ENCODE peak calls at places on chromosomes 1 and 21, in six cellular contexts. One of them, this sample, is unnamed.

GRCh38 chr1:14602131-14602530 is 3.6 kb downstream of the KAZN start:
- DNase-seq in H1: no peak
- DNase-seq in mesenchymal stem cell: no peak
- DNase-seq in neuronal stem cell: no peak
- DNase-seq in mesendoderm: no peak
- DNase-seq in IMR-90: no peak
- DNase-seq in this sample: peak

GRCh38 chr1:218380125-218380977 is 35.2 kb downstream of the TGFB2 start:
- DNase-seq in H1: no peak
- DNase-seq in mesendoderm: peak
- DNase-seq in IMR-90: peak
- DNase-seq in neuronal stem cell: no peak
- DNase-seq in mesenchymal stem cell: no peak
- DNase-seq in this sample: peak

GRCh38 chr1:229759037-229759435 is 133.0 kb downstream of the URB2 start:
- DNase-seq in H1: no peak
- DNase-seq in mesendoderm: no peak
- DNase-seq in neuronal stem cell: no peak
- DNase-seq in IMR-90: peak
- DNase-seq in mesenchymal stem cell: no peak
- DNase-seq in this sample: peak

GRCh38 chr1:151562661-151563060 is 22.6 kb downstream of the TUFT1 start:
- DNase-seq in IMR-90: no peak
- DNase-seq in mesendoderm: no peak
- DNase-seq in neuronal stem cell: no peak
- DNase-seq in H1: no peak
- DNase-seq in mesenchymal stem cell: no peak
- DNase-seq in this sample: peak

GRCh38 chr1:53410100-53410541 is 49.1 kb upstream of the DMRTB1 start:
- DNase-seq in neuronal stem cell: no peak
- DNase-seq in mesenchymal stem cell: peak
- DNase-seq in IMR-90: peak
- DNase-seq in mesendoderm: peak
- DNase-seq in H1: no peak
- DNase-seq in this sample: no peak

GRCh38 chr1:200983035-200983561 is 40.4 kb downstream of the KIF21B start:
- DNase-seq in mesendoderm: no peak
- DNase-seq in H1: no peak
- DNase-seq in mesenchymal stem cell: no peak
- DNase-seq in neuronal stem cell: no peak
- DNase-seq in IMR-90: no peak
- DNase-seq in this sample: no peak

GRCh38 chr1:8448906-8449661 is 131.2 kb downstream of the SLC45A1 start:
- DNase-seq in mesenchymal stem cell: peak
- DNase-seq in neuronal stem cell: no peak
- DNase-seq in H1: no peak
- DNase-seq in mesendoderm: no peak
- DNase-seq in IMR-90: peak
- DNase-seq in this sample: peak

GRCh38 chr1:93967276-93967675 is 58.0 kb upstream of the GCLM start:
- DNase-seq in H1: no peak
- DNase-seq in mesenchymal stem cell: no peak
- DNase-seq in neuronal stem cell: no peak
- DNase-seq in mesendoderm: no peak
- DNase-seq in IMR-90: no peak
- DNase-seq in this sample: no peak

GRCh38 chr21:46661211-46661625 is 25.7 kb downstream of the PRMT2 start:
- DNase-seq in H1: peak
- DNase-seq in IMR-90: peak
- DNase-seq in mesendoderm: peak
- DNase-seq in mesenchymal stem cell: peak
- DNase-seq in neuronal stem cell: peak
- DNase-seq in this sample: peak

GRCh38 chr1:218351617-218352438 is 6.7 kb downstream of the TGFB2 start:
- DNase-seq in IMR-90: peak
- DNase-seq in H1: peak
- DNase-seq in mesenchymal stem cell: peak
- DNase-seq in mesendoderm: peak
- DNase-seq in neuronal stem cell: no peak
- DNase-seq in this sample: no peak

GRCh38 chr1:34306568-34306967 is 129.9 kb downstream of the C1orf94 start:
- DNase-seq in neuronal stem cell: no peak
- DNase-seq in mesendoderm: no peak
- DNase-seq in mesenchymal stem cell: no peak
- DNase-seq in H1: no peak
- DNase-seq in IMR-90: no peak
- DNase-seq in this sample: no peak

GRCh38 chr1:112255080-112255479 is 140.9 kb upstream of the CTTNBP2NL start:
- DNase-seq in mesenchymal stem cell: peak
- DNase-seq in IMR-90: peak
- DNase-seq in mesendoderm: no peak
- DNase-seq in neuronal stem cell: no peak
- DNase-seq in H1: no peak
- DNase-seq in this sample: no peak

GRCh38 chr1:232529747-232530146 is 100.2 kb downstream of the SIPA1L2 start:
- DNase-seq in mesenchymal stem cell: no peak
- DNase-seq in H1: no peak
- DNase-seq in mesendoderm: peak
- DNase-seq in IMR-90: peak
- DNase-seq in neuronal stem cell: no peak
- DNase-seq in this sample: peak

GRCh38 chr1:46300673-46301405 is 2.6 kb downstream of the LRRC41 start:
- DNase-seq in mesendoderm: no peak
- DNase-seq in IMR-90: peak
- DNase-seq in H1: no peak
- DNase-seq in neuronal stem cell: no peak
- DNase-seq in mesenchymal stem cell: peak
- DNase-seq in this sample: no peak

GRCh38 chr1:41496080-41497055 is 11.9 kb upstream of the EDN2 start:
- DNase-seq in mesendoderm: peak
- DNase-seq in IMR-90: peak
- DNase-seq in mesenchymal stem cell: peak
- DNase-seq in neuronal stem cell: peak
- DNase-seq in H1: peak
- DNase-seq in this sample: peak

GRCh38 chr1:155309423-155310021 is 856 bp downstream of the FDPS start:
- DNase-seq in H1: no peak
- DNase-seq in IMR-90: no peak
- DNase-seq in mesendoderm: peak
- DNase-seq in mesenchymal stem cell: peak
- DNase-seq in neuronal stem cell: no peak
- DNase-seq in this sample: no peak

GRCh38 chr1:93328809-93329477 is 16.8 kb upstream of the DR1 start:
- DNase-seq in mesenchymal stem cell: peak
- DNase-seq in H1: no peak
- DNase-seq in IMR-90: peak
- DNase-seq in mesendoderm: no peak
- DNase-seq in neuronal stem cell: no peak
- DNase-seq in this sample: no peak

GRCh38 chr1:189939967-189940366 is 537.7 kb downstream of the BRINP3 start:
- DNase-seq in neuronal stem cell: no peak
- DNase-seq in mesenchymal stem cell: no peak
- DNase-seq in H1: no peak
- DNase-seq in IMR-90: peak
- DNase-seq in mesendoderm: no peak
- DNase-seq in this sample: no peak

GRCh38 chr1:168454211-168454815 is 89.5 kb downstream of the XCL2 start:
- DNase-seq in neuronal stem cell: no peak
- DNase-seq in mesenchymal stem cell: peak
- DNase-seq in IMR-90: peak
- DNase-seq in H1: no peak
- DNase-seq in mesendoderm: no peak
- DNase-seq in this sample: no peak

GRCh38 chr1:78855258-78855657 is 151.3 kb downstream of the ADGRL4 start:
- DNase-seq in neuronal stem cell: no peak
- DNase-seq in mesenchymal stem cell: no peak
- DNase-seq in H1: no peak
- DNase-seq in IMR-90: no peak
- DNase-seq in mesendoderm: no peak
- DNase-seq in this sample: no peak

GRCh38 chr1:108057536-108057935 is 92.6 kb upstream of the VAV3 start:
- DNase-seq in mesendoderm: peak
- DNase-seq in IMR-90: no peak
- DNase-seq in mesenchymal stem cell: peak
- DNase-seq in H1: no peak
- DNase-seq in neuronal stem cell: no peak
- DNase-seq in this sample: no peak

GRCh38 chr1:19392221-19392620 is 80.1 kb downstream of the SLC66A1 start:
- DNase-seq in H1: no peak
- DNase-seq in mesendoderm: no peak
- DNase-seq in mesenchymal stem cell: no peak
- DNase-seq in IMR-90: no peak
- DNase-seq in neuronal stem cell: no peak
- DNase-seq in this sample: no peak

GRCh38 chr1:228445867-228446584 is 29.4 kb upstream of the TRIM17 start:
- DNase-seq in H1: peak
- DNase-seq in mesendoderm: peak
- DNase-seq in IMR-90: peak
- DNase-seq in mesenchymal stem cell: peak
- DNase-seq in neuronal stem cell: peak
- DNase-seq in this sample: peak

GRCh38 chr21:41747943-41748738 is 18.7 kb downstream of the RIPK4 start:
- DNase-seq in H1: no peak
- DNase-seq in neuronal stem cell: no peak
- DNase-seq in IMR-90: no peak
- DNase-seq in mesendoderm: no peak
- DNase-seq in mesenchymal stem cell: no peak
- DNase-seq in this sample: no peak

GRCh38 chr1:8222789-8223188 is 95.1 kb upstream of the SLC45A1 start:
- DNase-seq in IMR-90: no peak
- DNase-seq in mesendoderm: no peak
- DNase-seq in mesenchymal stem cell: no peak
- DNase-seq in neuronal stem cell: no peak
- DNase-seq in H1: no peak
- DNase-seq in this sample: no peak

GRCh38 chr1:27759236-27759635 is 13.8 kb upstream of the STX12 start:
- DNase-seq in mesenchymal stem cell: no peak
- DNase-seq in neuronal stem cell: no peak
- DNase-seq in mesendoderm: no peak
- DNase-seq in H1: no peak
- DNase-seq in IMR-90: no peak
- DNase-seq in this sample: no peak

GRCh38 chr1:225653463-225654276 is 747 bp upstream of the ENAH start:
- DNase-seq in mesendoderm: peak
- DNase-seq in neuronal stem cell: peak
- DNase-seq in IMR-90: peak
- DNase-seq in mesenchymal stem cell: peak
- DNase-seq in H1: peak
- DNase-seq in this sample: peak

GRCh38 chr1:225651376-225651871 is 1.5 kb downstream of the ENAH start:
- DNase-seq in mesendoderm: peak
- DNase-seq in neuronal stem cell: no peak
- DNase-seq in mesenchymal stem cell: peak
- DNase-seq in IMR-90: peak
- DNase-seq in H1: no peak
- DNase-seq in this sample: peak

GRCh38 chr1:225654277-225654597 is 1.3 kb upstream of the ENAH start:
- DNase-seq in mesendoderm: no peak
- DNase-seq in mesenchymal stem cell: no peak
- DNase-seq in neuronal stem cell: no peak
- DNase-seq in H1: no peak
- DNase-seq in IMR-90: no peak
- DNase-seq in this sample: no peak

GRCh38 chr1:225651872-225652725 is 824 bp downstream of the ENAH start:
- DNase-seq in neuronal stem cell: peak
- DNase-seq in mesenchymal stem cell: peak
- DNase-seq in mesendoderm: peak
- DNase-seq in H1: peak
- DNase-seq in IMR-90: no peak
- DNase-seq in this sample: no peak

DNA sequence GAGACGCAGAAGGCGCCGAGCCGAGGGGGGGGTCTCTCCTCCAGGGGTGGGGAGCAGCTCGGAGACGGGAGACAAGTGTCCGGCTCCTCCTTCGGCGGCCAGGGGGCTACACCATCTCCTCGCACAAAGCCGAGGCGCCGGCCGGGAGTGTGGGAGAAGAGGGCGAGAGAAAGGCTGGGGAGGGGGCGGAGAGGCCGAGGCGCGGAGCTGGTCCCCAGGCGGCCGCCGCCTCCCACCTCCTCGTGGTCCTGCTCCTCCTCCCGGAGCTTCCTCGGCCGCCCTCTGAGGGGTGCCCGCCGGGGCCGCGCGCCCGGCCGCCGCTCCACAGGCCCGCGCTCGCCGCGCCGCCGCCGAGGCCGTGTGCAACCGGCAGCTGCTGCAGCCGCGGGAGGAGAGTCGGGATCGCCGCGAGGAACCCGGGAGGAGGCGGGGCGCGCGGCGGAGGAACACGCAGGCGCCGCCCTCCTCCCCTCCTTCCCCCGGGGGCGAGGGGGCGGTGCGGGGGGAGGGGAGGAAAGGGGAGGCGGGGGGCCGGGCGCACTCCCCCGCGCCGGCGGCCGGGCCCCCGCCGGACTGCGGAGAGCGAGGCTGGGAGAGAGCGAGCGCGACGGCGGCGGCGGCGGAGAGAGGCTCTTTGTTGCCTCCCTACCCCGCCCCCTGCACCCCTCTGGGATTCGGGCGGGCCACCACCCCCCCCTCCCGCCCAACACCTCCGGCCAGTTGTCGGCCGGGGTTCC is at the start of gene ENAH:
- DNase-seq in mesenchymal stem cell: peak
- DNase-seq in H1: peak
- DNase-seq in IMR-90: peak
- DNase-seq in neuronal stem cell: peak
- DNase-seq in mesendoderm: peak
- DNase-seq in this sample: peak
- H4K8ac ChIP-seq in mesenchymal stem cell: peak
- H4K8ac ChIP-seq in H1: peak
- H4K8ac ChIP-seq in IMR-90: peak
- H4K8ac ChIP-seq in neuronal stem cell: no peak
- H4K8ac ChIP-seq in mesendoderm: no peak
- H4K8ac ChIP-seq in this sample: peak

GRCh38 chr1:169525391-169525790 is 39.6 kb upstream of the SLC19A2 start:
- DNase-seq in mesenchymal stem cell: no peak
- DNase-seq in mesendoderm: no peak
- DNase-seq in H1: no peak
- DNase-seq in IMR-90: no peak
- DNase-seq in neuronal stem cell: no peak
- DNase-seq in this sample: peak
- H2BK5ac ChIP-seq in mesenchymal stem cell: no peak
- H2BK5ac ChIP-seq in mesendoderm: no peak
- H2BK5ac ChIP-seq in H1: no peak
- H2BK5ac ChIP-seq in IMR-90: no peak
- H2BK5ac ChIP-seq in neuronal stem cell: no peak
- H2BK5ac ChIP-seq in this sample: no peak

GRCh38 chr21:45464309-45464708 is 59.3 kb downstream of the COL18A1 start:
- DNase-seq in neuronal stem cell: no peak
- DNase-seq in H1: no peak
- DNase-seq in IMR-90: no peak
- DNase-seq in mesenchymal stem cell: no peak
- DNase-seq in mesendoderm: no peak
- DNase-seq in this sample: no peak
- H4K8ac ChIP-seq in neuronal stem cell: no peak
- H4K8ac ChIP-seq in H1: no peak
- H4K8ac ChIP-seq in IMR-90: no peak
- H4K8ac ChIP-seq in mesenchymal stem cell: no peak
- H4K8ac ChIP-seq in mesendoderm: no peak
- H4K8ac ChIP-seq in this sample: no peak

GRCh38 chr1:197320991-197321531 is 53.0 kb downstream of the CRB1 start:
- DNase-seq in mesenchymal stem cell: no peak
- DNase-seq in H1: no peak
- DNase-seq in IMR-90: peak
- DNase-seq in neuronal stem cell: no peak
- DNase-seq in mesendoderm: no peak
- DNase-seq in this sample: no peak
- H2BK5ac ChIP-seq in mesenchymal stem cell: no peak
- H2BK5ac ChIP-seq in H1: no peak
- H2BK5ac ChIP-seq in IMR-90: no peak
- H2BK5ac ChIP-seq in neuronal stem cell: no peak
- H2BK5ac ChIP-seq in mesendoderm: no peak
- H2BK5ac ChIP-seq in this sample: no peak

GRCh38 chr1:1984560-1985070 is 19.0 kb downstream of the CFAP74 start:
- DNase-seq in mesenchymal stem cell: no peak
- DNase-seq in IMR-90: no peak
- DNase-seq in H1: no peak
- DNase-seq in neuronal stem cell: no peak
- DNase-seq in mesendoderm: no peak
- DNase-seq in this sample: no peak
- H4K8ac ChIP-seq in mesenchymal stem cell: no peak
- H4K8ac ChIP-seq in IMR-90: no peak
- H4K8ac ChIP-seq in H1: no peak
- H4K8ac ChIP-seq in neuronal stem cell: peak
- H4K8ac ChIP-seq in mesendoderm: no peak
- H4K8ac ChIP-seq in this sample: no peak

This sample was measured in trophoblast cell.